ENCODE peak calls at places on chromosomes 6 and 20, in nine cellular contexts. J is uterus, B is lower lobe of right lung, A is GM13976, O is H9, C is brain microvascular endothelial cell, S is psoas muscle, W is coronary artery, L is breast epithelium. I is an unnamed sample.

GRCh38 chr20:48679603-48680002 is 148.2 kb downstream of the PREX1 start:
- DNase-seq in J (no peak), A (peak), S (no peak), B (no peak), C (no peak), L (no peak), O (peak), W (no peak), I (no peak)

GRCh38 chr6:113994934-113995342 is 24.0 kb upstream of the HDAC2 start:
- DNase-seq in A (peak), L (no peak), C (peak), O (peak), W (no peak), S (no peak), B (no peak), J (no peak), I (no peak)

GRCh38 chr6:32337166-32337805 is 34.4 kb downstream of the TSBP1 start:
- DNase-seq in A (no peak), J (no peak), S (no peak), C (no peak), O (no peak), B (no peak), L (no peak), W (no peak), I (no peak)

GRCh38 chr20:34549291-34549928 is 9.1 kb upstream of the MAP1LC3A start:
- DNase-seq in A (no peak), J (no peak), O (peak), B (no peak), S (no peak), L (no peak), C (no peak), W (no peak), I (peak)

GRCh38 chr6:17093692-17094091 is 8.2 kb upstream of the STMND1 start:
- DNase-seq in S (no peak), B (no peak), A (no peak), C (no peak), O (peak), W (no peak), L (no peak), J (no peak), I (no peak)

GRCh38 chr6:101117397-101118185 is 236.5 kb upstream of the ASCC3 start:
- DNase-seq in W (no peak), J (no peak), S (no peak), C (no peak), A (no peak), O (peak), L (no peak), B (no peak), I (peak)

GRCh38 chr20:17992847-17993508 is 24.2 kb downstream of the MGME1 start:
- DNase-seq in W (no peak), B (no peak), A (no peak), C (no peak), S (no peak), O (no peak), L (no peak), J (no peak), I (no peak)

GRCh38 chr6:44493132-44493531 is 105.6 kb downstream of the CDC5L start:
- DNase-seq in B (no peak), L (no peak), C (no peak), J (no peak), O (no peak), W (no peak), A (no peak), S (no peak), I (no peak)

GRCh38 chr6:137811121-137811911 is 55.7 kb upstream of the TNFAIP3 start:
- DNase-seq in J (peak), O (no peak), L (peak), B (peak), W (no peak), S (peak), C (peak), A (peak), I (peak)

GRCh38 chr6:151139524-151139923 is 100.2 kb upstream of the AKAP12 start:
- DNase-seq in L (no peak), B (no peak), O (no peak), A (no peak), S (no peak), J (no peak), W (no peak), C (no peak), I (no peak)

GRCh38 chr6:90144396-90144795 is 152.2 kb downstream of the BACH2 start:
- DNase-seq in L (no peak), B (no peak), W (no peak), O (no peak), S (no peak), J (no peak), C (no peak), A (peak), I (no peak)

GRCh38 chr20:1381753-1382591 is 10.9 kb downstream of the FKBP1A start:
- DNase-seq in S (peak), W (no peak), L (no peak), C (no peak), J (no peak), A (no peak), O (no peak), B (no peak), I (no peak)

GRCh38 chr6:168014406-168014959 is 17.0 kb downstream of the KIF25 start:
- DNase-seq in J (no peak), B (no peak), L (no peak), S (no peak), O (no peak), W (no peak), A (no peak), C (no peak), I (no peak)

GRCh38 chr6:20464041-20464440 is 62.4 kb downstream of the E2F3 start:
- DNase-seq in A (no peak), S (no peak), C (no peak), J (no peak), B (no peak), W (no peak), O (no peak), L (no peak), I (no peak)

GRCh38 chr6:129748901-129749748 is 39.1 kb upstream of the ARHGAP18 start:
- DNase-seq in L (no peak), O (no peak), C (no peak), W (no peak), S (no peak), B (no peak), J (no peak), A (no peak), I (no peak)

GRCh38 chr6:127051571-127052260 is 66.8 kb upstream of the RSPO3 start:
- DNase-seq in B (no peak), S (no peak), C (peak), W (no peak), L (no peak), O (no peak), A (no peak), J (no peak), I (no peak)

GRCh38 chr6:111662794-111663231 is 57.1 kb upstream of the TRAF3IP2 start:
- DNase-seq in J (peak), B (no peak), C (no peak), L (no peak), W (no peak), A (no peak), O (no peak), S (no peak), I (no peak)

GRCh38 chr6:53466257-53466656 is 78.6 kb downstream of the GCLC start:
- DNase-seq in A (no peak), B (no peak), W (no peak), O (no peak), C (no peak), J (no peak), L (peak), S (no peak), I (no peak)

GRCh38 chr20:46004813-46005505 is 3.7 kb upstream of the MMP9 start:
- DNase-seq in O (peak), W (no peak), S (no peak), L (no peak), J (no peak), A (no peak), C (no peak), B (no peak), I (no peak)

GRCh38 chr6:235763-236360 is 56.4 kb upstream of the DUSP22 start:
- DNase-seq in S (no peak), O (no peak), W (no peak), A (no peak), J (peak), B (no peak), C (peak), L (no peak), I (no peak)

GRCh38 chr6:128491643-128492206 is 28.7 kb downstream of the PTPRK start:
- DNase-seq in S (no peak), B (no peak), L (peak), J (peak), W (no peak), C (peak), A (no peak), O (no peak), I (no peak)

GRCh38 chr6:148658701-148659100 is 88.1 kb upstream of the UST start:
- DNase-seq in O (no peak), W (no peak), C (no peak), L (no peak), S (no peak), J (no peak), B (no peak), A (no peak), I (no peak)

GRCh38 chr6:39961178-39961577 is 26.9 kb upstream of the MOCS1 start:
- DNase-seq in S (no peak), W (no peak), J (no peak), A (no peak), L (no peak), O (no peak), C (peak), B (no peak), I (no peak)

GRCh38 chr20:42628683-42629082 is 561.0 kb downstream of the PTPRT start:
- DNase-seq in A (no peak), W (no peak), S (no peak), J (no peak), B (no peak), O (no peak), C (no peak), L (no peak), I (no peak)

GRCh38 chr6:133953634-133954415 is 801 bp downstream of the TBPL1 start:
- DNase-seq in S (no peak), J (peak), O (no peak), C (no peak), A (no peak), B (no peak), W (no peak), L (no peak), I (no peak)

GRCh38 chr6:134720353-134721094 is 229.4 kb downstream of the ALDH8A1 start:
- DNase-seq in B (no peak), A (no peak), J (peak), L (no peak), S (no peak), C (no peak), W (no peak), O (no peak), I (no peak)

GRCh38 chr20:4439461-4439860 is 282.2 kb upstream of the PRND start:
- DNase-seq in B (no peak), S (no peak), C (no peak), L (no peak), O (no peak), J (no peak), W (no peak), A (no peak), I (no peak)

GRCh38 chr20:23627501-23627900 is 10.3 kb downstream of the CST3 start:
- DNase-seq in C (no peak), B (no peak), L (no peak), W (no peak), A (no peak), S (no peak), J (no peak), O (no peak), I (no peak)

GRCh38 chr6:166998256-166999144 is 697 bp upstream of the CEP43 start:
- DNase-seq in J (peak), W (no peak), B (peak), L (no peak), S (peak), O (peak), A (peak), C (peak), I (peak)

GRCh38 chr6:72037006-72037405 is 150.7 kb downstream of the RIMS1 start:
- DNase-seq in W (no peak), O (no peak), B (no peak), C (no peak), S (no peak), J (no peak), A (no peak), L (no peak), I (no peak)

GRCh38 chr6:149719531-149719930 is 1.6 kb upstream of the LATS1 start:
- DNase-seq in A (no peak), W (no peak), S (no peak), L (no peak), J (no peak), B (no peak), O (no peak), C (no peak), I (no peak)
- TF ChIP-seq CTCF in A (no peak), W (no peak), S (no peak), L (no peak), J (no peak), B (no peak), O (no peak), C (no peak), I (no peak)

GRCh38 chr6:96899599-96899998 is 1.9 kb upstream of the NDUFAF4 start:
- DNase-seq in W (no peak), A (no peak), B (no peak), J (no peak), S (no peak), L (no peak), O (no peak), C (no peak), I (no peak)

GRCh38 chr6:96900873-96901272 is 3.2 kb upstream of the NDUFAF4 start:
- DNase-seq in O (no peak), W (no peak), J (no peak), B (no peak), C (no peak), S (no peak), L (no peak), A (no peak), I (no peak)

GRCh38 chr6:96898241-96898851 is 655 bp upstream of the NDUFAF4 start:
- DNase-seq in O (no peak), S (no peak), W (no peak), L (no peak), J (no peak), C (no peak), A (no peak), B (no peak), I (no peak)

GRCh38 chr6:96899019-96899418 is 1.3 kb upstream of the NDUFAF4 start:
- DNase-seq in A (no peak), B (no peak), L (no peak), J (peak), O (no peak), W (no peak), S (no peak), C (peak), I (no peak)

GRCh38 chr6:96897396-96898240 is at the start of gene NDUFAF4:
- DNase-seq in J (peak), A (peak), L (peak), W (peak), S (peak), C (peak), B (peak), O (peak), I (peak)
- TF ChIP-seq CTCF in J (peak), A (peak), L (peak), W (peak), S (peak), C (peak), B (peak), O (peak), I (peak)

GRCh38 chr6:3559561-3559960 is 102.7 kb upstream of the SLC22A23 start:
- DNase-seq in W (no peak), O (no peak), C (no peak), S (no peak), B (no peak), L (no peak), A (no peak), J (no peak), I (no peak)

GRCh38 chr6:3565291-3565690 is 108.4 kb upstream of the SLC22A23 start:
- DNase-seq in C (no peak), A (no peak), S (no peak), L (no peak), O (no peak), B (no peak), W (no peak), J (no peak), I (no peak)

GRCh38 chr6:3566812-3567211 is 110.0 kb upstream of the SLC22A23 start:
- DNase-seq in L (no peak), O (no peak), J (no peak), A (no peak), S (no peak), W (no peak), C (peak), B (no peak), I (no peak)

DNA sequence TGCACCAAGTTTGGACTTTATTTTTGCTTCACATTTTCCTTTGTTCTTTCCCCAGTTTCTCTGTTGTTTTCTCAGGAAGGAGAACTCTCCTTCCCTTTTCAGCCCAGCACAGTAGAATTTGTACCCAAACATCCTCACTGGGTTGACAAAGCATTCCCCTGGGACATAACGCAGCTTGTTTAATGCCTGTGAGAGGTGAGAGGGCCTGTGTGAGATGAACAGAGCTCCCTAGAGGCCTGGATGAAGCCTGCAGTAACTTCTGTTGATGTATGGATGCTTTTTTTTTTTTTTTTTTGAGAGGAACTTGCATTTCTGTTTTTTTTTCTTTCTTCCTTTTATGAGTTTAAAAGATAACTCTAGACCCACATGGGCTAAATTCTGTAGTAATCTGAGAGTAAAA is 104.9 kb upstream of the SLC22A23 start:
- DNase-seq in L (no peak), S (no peak), C (peak), J (no peak), B (no peak), A (no peak), O (no peak), W (no peak), I (no peak)
- TF ChIP-seq CTCF in L (no peak), S (no peak), C (peak), J (no peak), B (no peak), A (no peak), O (peak), W (no peak), I (no peak)

GRCh38 chr20:62301773-62302340 is 940 bp upstream of the ADRM1 start:
- DNase-seq in J (peak), B (peak), W (peak), O (peak), L (peak), C (peak), S (peak), A (peak), I (peak)
- TF ChIP-seq CTCF in J (peak), B (peak), W (peak), O (peak), L (peak), C (peak), S (peak), A (peak), I (peak)

DNA sequence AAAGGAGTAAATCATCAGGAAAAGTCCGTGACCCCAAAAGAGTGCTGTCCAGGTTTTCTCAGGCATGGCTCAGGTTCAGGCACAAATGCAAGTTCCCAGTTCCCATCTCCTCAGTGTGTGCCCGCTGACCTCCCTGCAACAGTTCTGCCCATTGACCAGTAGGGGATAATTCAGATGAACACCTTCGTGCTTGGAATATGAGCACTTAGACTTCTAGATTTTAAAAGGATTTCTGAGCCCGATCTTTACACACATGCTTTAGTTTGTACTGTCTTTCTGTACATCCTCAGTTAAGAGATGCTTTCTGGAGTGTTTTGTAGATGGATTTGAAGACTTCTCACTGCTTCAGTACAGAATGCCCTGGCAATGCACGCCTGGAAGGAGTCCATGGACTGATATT is 239.7 kb upstream of the PLCB4 start:
- DNase-seq in J (no peak), L (no peak), W (no peak), B (no peak), S (no peak), A (no peak), O (no peak), C (no peak), I (no peak)
- TF ChIP-seq CTCF in J (no peak), L (no peak), W (no peak), B (no peak), S (no peak), A (no peak), O (peak), C (peak), I (no peak)

DNA sequence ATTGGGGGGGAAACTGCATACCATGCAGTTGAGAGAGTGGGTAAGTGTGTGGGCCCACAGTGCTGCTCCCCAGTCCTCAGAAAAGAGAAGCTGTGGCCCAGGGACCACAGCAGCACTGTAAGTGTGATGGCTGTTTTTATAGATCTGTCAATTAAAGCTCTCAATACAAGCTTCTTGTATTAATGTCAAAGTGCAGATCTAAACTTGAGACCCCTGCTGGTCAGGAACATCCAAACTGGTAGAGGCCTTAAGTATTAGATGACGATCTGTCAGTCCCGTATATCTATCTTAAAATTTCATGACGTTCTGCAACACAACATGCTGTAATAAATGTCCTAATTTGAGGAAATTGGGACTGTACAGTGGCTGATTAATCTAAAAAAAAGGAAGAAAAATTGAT is 74.8 kb downstream of the TULP4 start:
- DNase-seq in L (no peak), O (no peak), W (no peak), A (no peak), S (no peak), J (no peak), C (no peak), B (no peak), I (no peak)
- TF ChIP-seq CTCF in L (no peak), O (peak), W (no peak), A (peak), S (peak), J (no peak), C (peak), B (no peak), I (no peak)

DNA sequence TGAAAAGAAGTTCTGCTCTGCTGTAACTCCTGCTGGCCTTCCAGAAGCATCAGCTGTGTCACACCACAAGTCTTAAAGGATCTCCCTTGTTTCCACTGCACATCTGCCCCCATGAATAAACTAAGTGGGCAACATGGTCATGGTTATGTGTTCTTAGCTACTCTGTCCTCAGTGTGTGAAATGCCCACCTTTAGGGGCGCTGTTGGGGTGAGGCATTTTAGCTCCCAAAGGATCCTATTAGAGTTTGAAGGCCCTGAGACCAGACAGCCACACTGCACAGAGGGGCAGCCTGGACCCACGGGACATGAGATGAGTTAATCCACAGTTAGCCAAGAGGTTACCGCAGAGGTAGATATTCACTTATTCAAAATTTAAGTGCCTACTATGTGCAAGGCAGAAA is 294.3 kb upstream of the QKI start:
- DNase-seq in J (no peak), A (no peak), C (no peak), L (no peak), O (no peak), B (no peak), S (no peak), W (no peak), I (no peak)
- TF ChIP-seq CTCF in J (no peak), A (no peak), C (peak), L (no peak), O (peak), B (no peak), S (no peak), W (no peak), I (no peak)

DNA sequence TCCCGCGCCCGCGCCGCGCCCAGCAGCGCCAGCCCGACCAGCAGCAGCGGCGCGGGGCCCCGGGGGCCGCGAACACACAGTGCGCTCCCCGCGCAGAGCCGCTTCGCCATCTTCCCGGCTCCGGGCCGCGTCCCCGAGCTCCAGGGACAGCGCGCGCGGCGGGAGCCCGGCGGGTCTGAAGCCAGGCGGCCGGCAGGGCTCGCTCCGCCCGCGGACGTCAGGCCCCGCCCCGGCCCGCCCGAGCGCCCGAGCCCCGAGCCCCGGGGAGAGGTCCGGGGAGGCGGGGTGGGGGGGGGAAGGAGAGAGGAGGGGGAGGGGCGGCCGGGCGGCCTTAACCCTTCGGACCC is at the start of gene LAMA5:
- DNase-seq in O (peak), A (peak), J (no peak), S (peak), B (peak), W (no peak), C (no peak), L (no peak), I (peak)
- TF ChIP-seq CTCF in O (no peak), A (no peak), J (no peak), S (no peak), B (no peak), W (no peak), C (no peak), L (no peak), I (no peak)

I was measured in pancreas.